ENCODE peak calls at places on chromosomes 11 and 22, in nine cellular contexts. Q is NCI-H1105; E is bronchial epithelial cell; K is foreskin fibroblast; N is Right ventricle myocardium superior; M is stimulated activated CD4-positive, alpha-beta T cell treated with anti-CD3 and anti-CD28 coated beads, TNF-alpha, amount 100 ng/mL, for 48 hours; F is CD4-positive, alpha-beta T cell; Y is activated T-cell treated with anti-CD3 and anti-CD28 coated beads, Interleukin-2, amount 50 U/mL, for 48 hours; C is GM12865. Z is an unnamed sample.

GRCh38 chr11:125621995-125622394 is 3.0 kb upstream of the CHEK1 start:
- DNase-seq in M (no peak), F (no peak), N (no peak), Y (no peak), E (peak), C (no peak), Q (no peak), K (peak), Z (peak)

GRCh38 chr11:134244593-134244992 is 8.6 kb downstream of the THYN1 start:
- DNase-seq in M (no peak), E (peak), F (no peak), C (peak), Y (no peak), N (no peak), Q (no peak), K (no peak), Z (no peak)

GRCh38 chr22:17804331-17805080 is 30.2 kb upstream of the BID start:
- DNase-seq in N (no peak), C (no peak), Y (no peak), E (no peak), K (no peak), M (no peak), Q (no peak), F (no peak), Z (no peak)

GRCh38 chr11:34757026-34757451 is 136.1 kb downstream of the EHF start:
- DNase-seq in N (no peak), M (no peak), Y (no peak), Q (no peak), C (no peak), E (peak), F (no peak), K (peak), Z (no peak)

GRCh38 chr11:7020183-7020917 is at the start of the genes NLRP14 and ZNF214:
- DNase-seq in F (no peak), N (peak), Y (peak), C (peak), Q (peak), K (peak), E (peak), M (no peak), Z (peak)

GRCh38 chr22:38965614-38966378 is 8.4 kb downstream of the APOBEC3A start:
- DNase-seq in Y (no peak), F (no peak), C (no peak), K (no peak), N (no peak), Q (no peak), E (no peak), M (no peak), Z (no peak)

GRCh38 chr11:69398529-69399492 is 82.7 kb upstream of the LINC01488 start:
- DNase-seq in F (no peak), N (peak), Y (no peak), C (no peak), K (peak), E (peak), M (no peak), Q (no peak), Z (no peak)

GRCh38 chr11:8032576-8033311 is 45.6 kb downstream of the EIF3F start:
- DNase-seq in N (no peak), C (no peak), E (no peak), Y (no peak), F (no peak), M (no peak), K (no peak), Q (no peak), Z (no peak)

GRCh38 chr22:43561421-43562178 is 149.8 kb downstream of the MPPED1 start:
- DNase-seq in M (no peak), Q (no peak), N (no peak), Y (no peak), F (no peak), C (no peak), E (no peak), K (no peak), Z (no peak)

GRCh38 chr11:133712235-133712634 is 133.1 kb downstream of the SPATA19 start:
- DNase-seq in C (no peak), F (no peak), N (no peak), Q (no peak), Y (no peak), M (no peak), K (no peak), E (no peak), Z (no peak)

GRCh38 chr22:39654959-39655579 is 84.5 kb downstream of the CACNA1I start:
- DNase-seq in Q (no peak), K (no peak), Y (no peak), C (peak), F (no peak), E (no peak), N (no peak), M (no peak), Z (no peak)

GRCh38 chr22:39419096-39419495 is 19.5 kb downstream of the TAB1 start:
- DNase-seq in C (no peak), Y (no peak), M (no peak), Q (no peak), K (no peak), N (peak), F (no peak), E (no peak), Z (no peak)

GRCh38 chr11:124762077-124762623 is at the start of gene ESAM:
- DNase-seq in N (peak), M (peak), E (no peak), Q (peak), C (peak), K (no peak), Y (peak), F (peak), Z (no peak)

GRCh38 chr22:47392729-47393128 is 630.3 kb downstream of the TBC1D22A start:
- DNase-seq in F (no peak), E (no peak), Q (no peak), N (no peak), Y (no peak), M (no peak), K (no peak), C (no peak), Z (no peak)

GRCh38 chr11:59173080-59173963 is 1.4 kb downstream of the DTX4 start:
- DNase-seq in C (no peak), E (peak), Y (peak), Q (peak), M (no peak), F (no peak), N (peak), K (no peak), Z (no peak)

GRCh38 chr11:44624761-44625221 is 59.3 kb downstream of the CD82 start:
- DNase-seq in C (no peak), M (no peak), N (no peak), E (no peak), F (no peak), K (no peak), Y (no peak), Q (no peak), Z (no peak)

GRCh38 chr11:33779849-33780528 is 5.7 kb upstream of the FBXO3 start:
- DNase-seq in Q (no peak), C (no peak), K (peak), F (no peak), N (no peak), Y (no peak), M (no peak), E (peak), Z (peak)

GRCh38 chr22:50526849-50527801 is 1.7 kb upstream of the SCO2 start:
- DNase-seq in Q (peak), K (no peak), M (no peak), Y (peak), N (peak), E (peak), F (no peak), C (peak), Z (peak)

GRCh38 chr11:9203715-9204311 is 61.3 kb downstream of the DENND5A start:
- DNase-seq in Q (no peak), F (peak), K (no peak), Y (no peak), E (no peak), M (no peak), C (peak), N (no peak), Z (no peak)

GRCh38 chr11:35316161-35316560 is 103.2 kb downstream of the SLC1A2 start:
- DNase-seq in E (no peak), F (no peak), M (no peak), C (no peak), Q (no peak), N (no peak), Y (no peak), K (no peak), Z (no peak)

GRCh38 chr11:19290356-19290755 is 49.6 kb upstream of the E2F8 start:
- DNase-seq in Q (no peak), M (no peak), N (no peak), Y (no peak), F (no peak), K (no peak), E (peak), C (no peak), Z (no peak)

GRCh38 chr11:25057861-25058260 is 561.0 kb downstream of the LUZP2 start:
- DNase-seq in Y (no peak), C (no peak), F (no peak), Q (no peak), M (no peak), K (no peak), N (no peak), E (no peak), Z (no peak)

GRCh38 chr11:128565881-128566280 is 21.5 kb downstream of the ETS1 start:
- DNase-seq in C (no peak), N (no peak), Q (no peak), K (no peak), F (no peak), Y (no peak), E (no peak), M (no peak), Z (no peak)

GRCh38 chr11:111408789-111409727 is 30.0 kb upstream of the POU2AF1 start:
- DNase-seq in K (no peak), M (no peak), Q (no peak), N (no peak), C (peak), F (no peak), E (no peak), Y (no peak), Z (peak)

GRCh38 chr11:124876818-124877630 is 11.8 kb downstream of the ROBO3 start:
- DNase-seq in Q (no peak), Y (no peak), E (no peak), N (no peak), K (no peak), F (no peak), C (no peak), M (no peak), Z (no peak)

GRCh38 chr11:94938399-94939055 is 34.8 kb downstream of the CWC15 start:
- DNase-seq in Y (no peak), C (no peak), M (no peak), F (no peak), E (no peak), Q (no peak), N (peak), K (peak), Z (no peak)

GRCh38 chr22:30875481-30876215 is 92.9 kb downstream of the MORC2 start:
- DNase-seq in C (no peak), E (no peak), N (peak), F (no peak), M (no peak), Y (no peak), Q (no peak), K (no peak), Z (no peak)

GRCh38 chr11:79626135-79626748 is 185.4 kb upstream of the TENM4 start:
- DNase-seq in C (peak), E (peak), M (no peak), Y (no peak), N (no peak), F (no peak), K (no peak), Q (no peak), Z (no peak)

GRCh38 chr22:37331811-37332536 is 49.7 kb downstream of the CYTH4 start:
- DNase-seq in F (no peak), K (no peak), Q (no peak), E (no peak), C (peak), N (no peak), M (no peak), Y (no peak), Z (no peak)

GRCh38 chr11:120877746-120878365 is 146.0 kb upstream of the TBCEL start:
- DNase-seq in C (no peak), Q (peak), F (no peak), N (no peak), K (no peak), M (no peak), Y (no peak), E (no peak), Z (no peak)

GRCh38 chr11:118916842-118917388 is 8.8 kb downstream of the BCL9L start:
- DNase-seq in Y (peak), C (no peak), K (peak), E (no peak), M (no peak), N (peak), Q (no peak), F (no peak), Z (no peak)

GRCh38 chr22:30490399-30490798 is 15.1 kb downstream of the SEC14L4 start:
- DNase-seq in F (no peak), Q (no peak), Y (no peak), M (no peak), E (no peak), K (no peak), C (no peak), N (no peak), Z (no peak)

GRCh38 chr11:12543596-12544415 is 130.4 kb upstream of the TEAD1 start:
- DNase-seq in Q (no peak), C (no peak), N (no peak), M (no peak), K (no peak), E (peak), Y (no peak), F (no peak), Z (no peak)

Z was measured in fibroblast of the conjunctiva.